ENCODE peak calls at places on chromosomes 13 and 19, in five cellular contexts. O is GM04504; E is stimulated activated CD4-positive, alpha-beta T cell treated with anti-CD3 and anti-CD28 coated beads, Interleukin-15, amount 100 ng/mL, for 1 hour; N is fibroblast of the conjunctiva; T is lower lobe of right lung. D is an unnamed sample.

GRCh38 chr19:53977991-53978731 is 13.3 kb upstream of the CACNG6 start:
- DNase-seq in O (peak; percentile 32), E (no peak), N (peak; percentile 56), T (peak; percentile 64), D (no peak)

GRCh38 chr13:97116754-97117153 is 105.4 kb upstream of the MBNL2 start:
- DNase-seq in O (no peak), E (no peak), N (no peak), T (no peak), D (no peak)

GRCh38 chr19:15790096-15790495 is 2.6 kb downstream of the OR10H5 start:
- DNase-seq in O (no peak), E (no peak), N (no peak), T (no peak), D (no peak)

GRCh38 chr13:83883061-83883523 is 818 bp upstream of the SLITRK1 start:
- DNase-seq in O (no peak), E (no peak), N (no peak), T (no peak), D (no peak)

GRCh38 chr19:5985098-5985783 is 7.3 kb upstream of the RANBP3 start:
- DNase-seq in O (no peak), E (no peak), N (no peak), T (no peak), D (no peak)

GRCh38 chr13:112616586-112617381 is 28.8 kb upstream of the TUBGCP3 start:
- DNase-seq in O (peak; percentile 26), E (no peak), N (peak; percentile 21), T (no peak), D (no peak)

GRCh38 chr13:39777527-39778061 is 122.1 kb downstream of the COG6 start:
- DNase-seq in O (peak; percentile 77), E (no peak), N (peak; percentile 84), T (no peak), D (no peak)

GRCh38 chr19:35673121-35673804 is 6.9 kb downstream of the UPK1A start:
- DNase-seq in O (peak; percentile 46), E (no peak), N (no peak), T (no peak), D (peak; percentile 3)

GRCh38 chr19:47274891-47275865 is 493 bp downstream of the INAFM1 start:
- DNase-seq in O (no peak), E (no peak), N (no peak), T (peak; percentile 66), D (no peak)

GRCh38 chr19:18618236-18618635 is 5.6 kb downstream of the TMEM59L start:
- DNase-seq in O (no peak), E (no peak), N (no peak), T (no peak), D (no peak)

GRCh38 chr13:73368608-73369007 is 309.8 kb downstream of the KLF5 start:
- DNase-seq in O (no peak), E (no peak), N (no peak), T (no peak), D (no peak)

GRCh38 chr19:46461537-46461936 is 9.8 kb downstream of the PNMA8A start:
- DNase-seq in O (no peak), E (no peak), N (no peak), T (no peak), D (no peak)

D was measured in CD8-positive, alpha-beta memory T cell.